ENCODE peak calls at places on chromosomes 2 and 18, in seven cellular contexts. G is mesendoderm, X is H9, L is IMR-90, J is neuronal stem cell, A is H1, N is mesenchymal stem cell. U is an unnamed sample.

GRCh38 chr18:26271917-26272549 is 45.8 kb downstream of the TAF4B start:
- DNase-seq in L (no peak), J (no peak), N (no peak), G (no peak), X (no peak), A (no peak), U (no peak)

GRCh38 chr18:75230210-75231052 is 19.8 kb downstream of the TSHZ1 start:
- DNase-seq in X (no peak), J (no peak), G (no peak), N (no peak), A (no peak), L (no peak), U (no peak)

GRCh38 chr2:111712361-111712760 is 171.6 kb downstream of the ANAPC1 start:
- DNase-seq in J (no peak), G (no peak), N (no peak), X (no peak), L (no peak), A (no peak), U (no peak)

GRCh38 chr2:58764321-58765099 is 523.4 kb upstream of the FANCL start:
- DNase-seq in L (no peak), X (no peak), J (no peak), G (peak; percentile 2), N (no peak), A (no peak), U (no peak)

GRCh38 chr2:2698182-2699116 is 367.4 kb upstream of the MYT1L start:
- DNase-seq in N (no peak), J (no peak), L (no peak), X (no peak), A (no peak), G (peak; percentile 68), U (no peak)

GRCh38 chr2:105324732-105325131 is 4.8 kb downstream of the TGFBRAP1 start:
- DNase-seq in A (no peak), L (peak; percentile 62), N (peak; percentile 89), G (peak; percentile 86), J (no peak), X (no peak), U (peak; percentile 79)

GRCh38 chr18:51857989-51858388 is 482.0 kb upstream of the DCC start:
- DNase-seq in G (no peak), A (no peak), N (no peak), J (no peak), L (no peak), X (no peak), U (no peak)

GRCh38 chr18:58354051-58354450 is 274.8 kb downstream of the ALPK2 start:
- DNase-seq in L (no peak), J (no peak), G (no peak), N (no peak), X (no peak), A (no peak), U (peak; percentile 84)

GRCh38 chr18:61528961-61529360 is 195.7 kb downstream of the CDH20 start:
- DNase-seq in G (no peak), L (no peak), N (no peak), A (no peak), X (no peak), J (no peak), U (peak; percentile 96)

GRCh38 chr2:31138037-31138962 is at the start of gene GALNT14:
- DNase-seq in X (peak; percentile 73), N (peak; percentile 54), G (peak; percentile 78), L (peak; percentile 7), A (peak; percentile 33), J (peak; percentile 56), U (no peak)

GRCh38 chr2:196315388-196316049 is 144.1 kb upstream of the STK17B start:
- DNase-seq in N (peak; percentile 55), L (peak; percentile 49), G (no peak), X (no peak), A (no peak), J (no peak), U (peak; percentile 6)

GRCh38 chr18:64513401-64513800 is 364.5 kb upstream of the LINC00305 start:
- DNase-seq in N (no peak), G (no peak), J (no peak), A (no peak), L (no peak), X (no peak), U (no peak)

GRCh38 chr2:158602027-158602426 is 145.3 kb downstream of the PKP4 start:
- DNase-seq in J (no peak), X (no peak), N (no peak), A (no peak), L (no peak), G (no peak), U (peak; percentile 36)

GRCh38 chr2:66682476-66682875 is 247.6 kb downstream of the MEIS1 start:
- DNase-seq in A (no peak), L (no peak), X (no peak), N (no peak), J (no peak), G (peak; percentile 23), U (no peak)

GRCh38 chr2:18721038-18721922 is 131.9 kb upstream of the NT5C1B start:
- DNase-seq in X (no peak), G (no peak), N (no peak), J (no peak), L (peak; percentile 10), A (no peak), U (peak; percentile 60)

GRCh38 chr2:134199123-134199522 is 54.7 kb upstream of the MGAT5 start:
- DNase-seq in J (no peak), A (no peak), N (no peak), G (no peak), L (peak; percentile 27), X (no peak), U (no peak)

GRCh38 chr18:35938158-35938557 is 34.3 kb upstream of the RMP24 start:
- DNase-seq in X (no peak), N (no peak), G (no peak), L (peak; percentile 41), J (no peak), A (no peak), U (peak; percentile 9)

GRCh38 chr2:227407601-227408089 is 19.9 kb upstream of the SCYGR1 start:
- DNase-seq in X (no peak), N (no peak), L (no peak), J (no peak), G (peak; percentile 39), A (no peak), U (peak; percentile 87)

GRCh38 chr2:80545420-80546192 is 241.1 kb upstream of the LRRTM1 start:
- DNase-seq in X (no peak), L (no peak), G (peak; percentile 36), A (no peak), N (no peak), J (no peak), U (no peak)

GRCh38 chr2:7165736-7166135 is 248.5 kb downstream of the RNF144A start:
- DNase-seq in J (no peak), G (no peak), A (no peak), X (no peak), L (no peak), N (no peak), U (no peak)

GRCh38 chr2:146312899-146313298 is 1531.9 kb upstream of the ACVR2A start:
- DNase-seq in G (peak; percentile 5), A (no peak), N (peak; percentile 33), J (no peak), L (peak; percentile 48), X (no peak), U (no peak)

GRCh38 chr2:195151711-195152110 is 505.3 kb upstream of the SLC39A10 start:
- DNase-seq in J (no peak), N (no peak), G (no peak), A (no peak), X (no peak), L (no peak), U (no peak)

GRCh38 chr2:195150819-195151218 is 506.2 kb upstream of the SLC39A10 start:
- DNase-seq in L (no peak), J (no peak), X (no peak), N (no peak), G (no peak), A (no peak), U (no peak)

DNA sequence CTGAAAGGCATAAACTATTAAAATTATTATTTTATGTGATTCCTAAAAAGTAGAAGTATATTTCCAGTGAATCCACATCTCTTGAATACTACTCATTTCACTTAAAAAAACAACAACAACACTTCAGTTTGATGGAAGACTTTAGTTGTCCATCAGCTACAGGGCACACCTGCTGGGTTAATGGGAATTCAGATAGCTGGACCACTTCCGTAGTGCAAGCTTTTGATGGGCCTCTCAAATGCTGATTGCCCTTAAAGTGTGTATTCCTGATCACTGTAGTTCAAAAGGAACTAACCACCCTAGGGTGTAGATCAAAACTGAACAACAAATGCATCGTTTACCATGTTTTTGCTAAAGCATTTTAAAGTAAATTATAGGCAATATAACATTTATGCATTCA is 510.3 kb upstream of the SLC39A10 start:
- DNase-seq in G (no peak), X (no peak), A (no peak), N (no peak), L (no peak), J (no peak), U (no peak)
- H2BK120ac ChIP-seq in G (no peak overlapping the region), X (no peak overlapping the region), A (no peak overlapping the region), N (no peak overlapping the region), L (no peak overlapping the region), J (no peak overlapping the region), U (no peak overlapping the region)

DNA sequence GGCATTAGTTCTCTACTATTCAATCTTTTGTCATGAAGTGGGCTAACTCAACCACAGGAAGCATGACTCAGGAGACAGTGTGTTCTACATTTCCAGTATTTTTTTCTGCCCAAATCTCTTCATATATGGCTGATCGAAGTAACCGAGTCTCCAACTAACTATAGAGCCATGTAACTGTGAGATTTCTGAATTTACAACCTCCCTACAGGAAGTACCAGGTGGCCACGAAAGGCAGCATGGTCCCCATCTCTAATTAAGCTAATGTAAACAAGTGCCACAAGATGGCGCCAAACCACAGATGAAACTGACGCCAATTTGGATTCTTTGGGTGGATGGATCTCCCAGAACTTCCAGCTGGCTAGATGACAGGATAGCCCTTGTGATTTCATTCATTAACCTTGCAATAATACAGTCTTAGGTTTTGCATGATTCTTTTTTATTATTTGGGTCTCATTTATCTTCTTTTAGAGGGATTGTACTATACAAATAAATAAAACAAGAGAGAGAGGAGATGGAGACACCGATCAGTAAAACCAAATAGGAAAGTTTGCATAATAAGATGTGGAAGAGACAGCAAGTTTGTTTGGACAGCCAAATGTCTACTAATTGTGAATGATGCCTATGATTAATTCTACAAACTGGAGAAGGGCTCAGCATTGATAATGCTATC is 18.3 kb upstream of the ARHGAP15 start:
- DNase-seq in X (peak; percentile 63), G (peak; percentile 79), J (peak; percentile 72), A (peak; percentile 34), L (peak; percentile 50), N (peak; percentile 68), U (peak; percentile 86)
- H2BK120ac ChIP-seq in X (no peak overlapping the region), G (no peak overlapping the region), J (no peak overlapping the region), A (no peak overlapping the region), L (no peak overlapping the region), N (no peak overlapping the region), U (no peak overlapping the region)

GRCh38 chr2:119531292-119531691 is 7.0 kb upstream of the SCTR start:
- DNase-seq in X (no peak), L (no peak), G (peak; percentile 84), N (no peak), J (no peak), A (no peak), U (no peak)
- H2BK120ac ChIP-seq in X (no peak overlapping the region), L (no peak overlapping the region), G (peak overlapping the region; percentile 95), N (no peak overlapping the region), J (no peak overlapping the region), A (no peak overlapping the region), U (no peak overlapping the region)

DNA sequence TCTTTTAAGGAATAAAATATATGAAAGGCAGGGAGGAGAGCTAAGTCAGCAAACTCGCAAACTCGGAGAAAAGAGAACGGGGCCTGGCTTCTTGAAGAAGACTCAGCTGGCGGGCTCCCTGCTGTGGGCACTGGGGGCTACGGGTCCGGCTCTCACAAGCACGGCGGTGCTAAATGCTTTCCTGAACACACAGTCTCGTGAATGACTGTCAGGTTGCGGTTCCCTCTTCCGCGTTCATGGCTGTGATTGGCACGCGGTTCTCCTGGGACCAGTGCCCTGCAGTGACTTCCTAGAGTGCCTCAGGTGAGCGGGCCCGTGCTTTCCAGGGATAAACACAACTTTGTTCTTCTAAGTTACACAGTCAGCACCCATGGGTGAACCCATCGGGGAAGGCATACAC is 208.4 kb downstream of the HDAC4 start:
- DNase-seq in N (no peak), A (no peak), J (no peak), X (peak; percentile 20), L (no peak), G (no peak), U (no peak)
- H2BK120ac ChIP-seq in N (no peak overlapping the region), A (no peak overlapping the region), J (no peak overlapping the region), X (no peak overlapping the region), L (no peak overlapping the region), G (no peak overlapping the region), U (no peak overlapping the region)

U was measured in trophoblast cell.